ENCODE peak calls at places on chromosomes 5 and 9, in ten cellular contexts. One of them, this sample, is unnamed. For H3K4me1, the result is how much of the 10 kb centered on the place peaks cover.

GRCh38 chr9:13088734-13089427 is 190.6 kb downstream of the MPDZ start:
- DNase-seq in HCT116: peak
- DNase-seq in uterus: no peak
- DNase-seq in Peyer's patch: no peak
- DNase-seq in A549: peak
- DNase-seq in esophagus muscularis mucosa: no peak
- DNase-seq in tibial nerve: no peak
- DNase-seq in breast epithelium: no peak
- DNase-seq in thyroid gland: no peak
- DNase-seq in prostate gland: peak
- DNase-seq in this sample: no peak

GRCh38 chr9:122941560-122942234 is 877 bp downstream of the RABGAP1 start:
- DNase-seq in HCT116: no peak
- DNase-seq in uterus: no peak
- DNase-seq in Peyer's patch: no peak
- DNase-seq in A549: peak
- DNase-seq in esophagus muscularis mucosa: no peak
- DNase-seq in tibial nerve: no peak
- DNase-seq in breast epithelium: no peak
- DNase-seq in thyroid gland: no peak
- DNase-seq in prostate gland: peak
- DNase-seq in this sample: no peak

GRCh38 chr9:136947955-136948510 is 3.0 kb downstream of the C8G start:
- DNase-seq in HCT116: peak
- DNase-seq in uterus: no peak
- DNase-seq in Peyer's patch: peak
- DNase-seq in A549: peak
- DNase-seq in esophagus muscularis mucosa: no peak
- DNase-seq in tibial nerve: no peak
- DNase-seq in breast epithelium: no peak
- DNase-seq in thyroid gland: peak
- DNase-seq in prostate gland: no peak
- DNase-seq in this sample: peak

GRCh38 chr5:5798041-5798827 is 375.8 kb downstream of the ICE1 start:
- DNase-seq in HCT116: no peak
- DNase-seq in uterus: no peak
- DNase-seq in Peyer's patch: no peak
- DNase-seq in A549: no peak
- DNase-seq in esophagus muscularis mucosa: peak
- DNase-seq in tibial nerve: no peak
- DNase-seq in breast epithelium: no peak
- DNase-seq in thyroid gland: no peak
- DNase-seq in prostate gland: no peak
- DNase-seq in this sample: no peak

GRCh38 chr9:137482094-137482781 is 23.1 kb upstream of the NSMF start:
- DNase-seq in HCT116: no peak
- DNase-seq in uterus: peak
- DNase-seq in Peyer's patch: no peak
- DNase-seq in A549: no peak
- DNase-seq in esophagus muscularis mucosa: no peak
- DNase-seq in tibial nerve: peak
- DNase-seq in breast epithelium: peak
- DNase-seq in thyroid gland: peak
- DNase-seq in prostate gland: peak
- DNase-seq in this sample: peak

GRCh38 chr5:132260051-132260450 is 2.6 kb downstream of the PDLIM4 start:
- DNase-seq in HCT116: no peak
- DNase-seq in uterus: peak
- DNase-seq in Peyer's patch: peak
- DNase-seq in A549: no peak
- DNase-seq in esophagus muscularis mucosa: no peak
- DNase-seq in tibial nerve: no peak
- DNase-seq in breast epithelium: no peak
- DNase-seq in thyroid gland: peak
- DNase-seq in prostate gland: no peak
- DNase-seq in this sample: no peak

GRCh38 chr5:161105563-161105962 is 253.6 kb upstream of the ATP10B start:
- DNase-seq in HCT116: no peak
- DNase-seq in uterus: no peak
- DNase-seq in Peyer's patch: no peak
- DNase-seq in A549: no peak
- DNase-seq in esophagus muscularis mucosa: no peak
- DNase-seq in tibial nerve: peak
- DNase-seq in breast epithelium: no peak
- DNase-seq in thyroid gland: peak
- DNase-seq in prostate gland: no peak
- DNase-seq in this sample: no peak

GRCh38 chr5:59182722-59183121 is 599.8 kb downstream of the RAB3C start:
- DNase-seq in HCT116: no peak
- DNase-seq in uterus: no peak
- DNase-seq in Peyer's patch: no peak
- DNase-seq in A549: no peak
- DNase-seq in esophagus muscularis mucosa: no peak
- DNase-seq in tibial nerve: no peak
- DNase-seq in breast epithelium: no peak
- DNase-seq in thyroid gland: no peak
- DNase-seq in prostate gland: no peak
- DNase-seq in this sample: no peak

GRCh38 chr5:16625116-16625515 is 8.3 kb upstream of the RETREG1 start:
- DNase-seq in HCT116: no peak
- DNase-seq in uterus: no peak
- DNase-seq in Peyer's patch: no peak
- DNase-seq in A549: no peak
- DNase-seq in esophagus muscularis mucosa: no peak
- DNase-seq in tibial nerve: no peak
- DNase-seq in breast epithelium: no peak
- DNase-seq in thyroid gland: no peak
- DNase-seq in prostate gland: no peak
- DNase-seq in this sample: no peak

DNA sequence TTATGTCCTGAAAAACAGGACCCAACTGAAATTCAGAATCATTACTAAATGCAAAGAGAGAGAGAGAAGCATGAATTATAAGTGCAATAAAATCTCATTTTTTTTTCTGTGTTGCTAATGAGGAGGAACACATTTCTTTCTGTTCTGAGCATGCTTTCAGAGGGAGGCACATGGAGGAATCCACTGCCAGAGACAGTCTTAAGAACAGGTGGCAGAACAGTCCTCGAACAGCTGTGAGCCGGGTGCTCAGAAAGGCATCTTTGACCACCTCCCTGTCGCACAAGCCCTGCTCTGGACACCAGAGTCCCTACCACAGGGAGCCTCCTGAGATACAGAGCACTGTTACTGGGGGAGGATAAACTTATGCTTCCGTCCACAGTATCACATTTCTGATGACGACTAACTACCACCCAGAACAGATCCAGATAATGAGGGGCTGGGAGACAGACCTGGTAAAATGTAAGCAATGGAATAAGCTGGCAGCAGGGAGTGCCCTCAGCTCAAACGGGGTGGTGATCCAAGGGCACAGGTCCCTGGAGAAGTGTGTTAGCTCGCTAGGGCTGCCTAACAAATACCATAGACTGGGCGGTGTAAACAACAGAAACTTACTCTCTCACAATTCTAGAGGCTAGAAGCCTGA is 134.0 kb downstream of the SLC1A3 start:
- DNase-seq in HCT116: no peak
- DNase-seq in uterus: no peak
- DNase-seq in Peyer's patch: no peak
- DNase-seq in A549: no peak
- DNase-seq in esophagus muscularis mucosa: no peak
- DNase-seq in tibial nerve: no peak
- DNase-seq in breast epithelium: no peak
- DNase-seq in thyroid gland: no peak
- DNase-seq in prostate gland: no peak
- DNase-seq in this sample: no peak
- TF ChIP-seq POLR2A in HCT116: no peak
- TF ChIP-seq POLR2A in uterus: no peak
- TF ChIP-seq POLR2A in Peyer's patch: no peak
- TF ChIP-seq POLR2A in A549: no peak
- TF ChIP-seq POLR2A in esophagus muscularis mucosa: no peak
- TF ChIP-seq POLR2A in tibial nerve: no peak
- TF ChIP-seq POLR2A in breast epithelium: no peak
- TF ChIP-seq POLR2A in thyroid gland: no peak
- TF ChIP-seq POLR2A in prostate gland: no peak
- TF ChIP-seq POLR2A in this sample: no peak

GRCh38 chr9:68751556-68751955 is 46.5 kb downstream of the PIP5K1B start:
- DNase-seq in HCT116: no peak
- DNase-seq in uterus: no peak
- DNase-seq in Peyer's patch: no peak
- DNase-seq in A549: no peak
- DNase-seq in esophagus muscularis mucosa: no peak
- DNase-seq in tibial nerve: no peak
- DNase-seq in breast epithelium: no peak
- DNase-seq in thyroid gland: no peak
- DNase-seq in prostate gland: no peak
- DNase-seq in this sample: no peak
- H3K4me1 ChIP-seq in HCT116: under half
- H3K4me1 ChIP-seq in uterus: under half
- H3K4me1 ChIP-seq in Peyer's patch: under half
- H3K4me1 ChIP-seq in A549: under half
- H3K4me1 ChIP-seq in esophagus muscularis mucosa: under half
- H3K4me1 ChIP-seq in tibial nerve: under half
- H3K4me1 ChIP-seq in breast epithelium: under half
- H3K4me1 ChIP-seq in thyroid gland: under half
- H3K4me1 ChIP-seq in prostate gland: under half
- H3K4me1 ChIP-seq in this sample: under half

DNA sequence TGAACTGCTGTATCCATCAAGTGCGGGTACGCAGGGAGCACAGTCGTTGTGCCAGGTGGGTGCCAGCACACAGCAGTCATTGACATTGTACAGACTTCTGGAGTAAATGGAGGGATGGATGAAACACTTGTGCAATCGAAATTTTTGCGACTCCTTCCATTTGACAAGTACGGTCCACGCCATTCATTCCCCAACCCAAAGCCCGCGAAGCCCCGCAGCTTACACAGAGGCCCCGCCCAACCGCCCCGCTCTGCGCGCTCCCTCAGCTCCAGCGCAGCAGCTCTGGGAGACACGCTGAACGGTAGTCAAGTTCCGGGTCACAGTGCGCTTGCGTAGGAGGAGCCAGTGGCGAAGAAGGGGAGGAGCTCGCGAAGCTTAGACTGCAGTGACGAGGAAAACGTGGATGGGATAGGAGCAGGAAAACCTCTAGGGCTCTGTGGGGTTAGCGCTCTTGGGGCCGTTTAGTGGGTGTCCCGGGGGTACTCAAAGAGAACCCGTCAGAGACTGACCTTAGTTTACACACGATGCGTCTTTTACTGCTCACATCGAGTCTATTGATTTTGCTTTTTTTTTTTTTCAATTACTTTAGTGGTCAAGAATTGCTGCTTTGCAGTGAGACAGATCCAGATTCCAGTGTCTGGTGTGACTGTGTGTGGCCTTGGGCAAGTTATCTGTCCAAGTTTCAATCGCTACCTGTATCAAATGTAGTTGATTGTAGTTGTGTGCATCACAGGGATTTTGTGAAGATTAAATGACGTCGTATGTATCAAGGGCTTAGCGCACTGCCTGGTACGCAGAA is 15.3 kb upstream of the MSANTD3 start:
- DNase-seq in HCT116: no peak
- DNase-seq in uterus: peak
- DNase-seq in Peyer's patch: peak
- DNase-seq in A549: peak
- DNase-seq in esophagus muscularis mucosa: peak
- DNase-seq in tibial nerve: peak
- DNase-seq in breast epithelium: peak
- DNase-seq in thyroid gland: peak
- DNase-seq in prostate gland: peak
- DNase-seq in this sample: peak
- H3K27ac ChIP-seq in HCT116: no peak
- H3K27ac ChIP-seq in uterus: peak
- H3K27ac ChIP-seq in Peyer's patch: peak
- H3K27ac ChIP-seq in A549: peak
- H3K27ac ChIP-seq in esophagus muscularis mucosa: peak
- H3K27ac ChIP-seq in tibial nerve: no peak
- H3K27ac ChIP-seq in breast epithelium: no peak
- H3K27ac ChIP-seq in thyroid gland: no peak
- H3K27ac ChIP-seq in prostate gland: no peak
- H3K27ac ChIP-seq in this sample: peak

GRCh38 chr9:69871143-69871834 is 50.7 kb downstream of the CFAP95 start:
- DNase-seq in HCT116: no peak
- DNase-seq in uterus: no peak
- DNase-seq in Peyer's patch: no peak
- DNase-seq in A549: no peak
- DNase-seq in esophagus muscularis mucosa: no peak
- DNase-seq in tibial nerve: no peak
- DNase-seq in breast epithelium: no peak
- DNase-seq in thyroid gland: no peak
- DNase-seq in prostate gland: no peak
- DNase-seq in this sample: no peak

GRCh38 chr9:69865986-69866385 is 45.4 kb downstream of the CFAP95 start:
- DNase-seq in HCT116: no peak
- DNase-seq in uterus: no peak
- DNase-seq in Peyer's patch: no peak
- DNase-seq in A549: no peak
- DNase-seq in esophagus muscularis mucosa: no peak
- DNase-seq in tibial nerve: no peak
- DNase-seq in breast epithelium: no peak
- DNase-seq in thyroid gland: no peak
- DNase-seq in prostate gland: no peak
- DNase-seq in this sample: no peak

DNA sequence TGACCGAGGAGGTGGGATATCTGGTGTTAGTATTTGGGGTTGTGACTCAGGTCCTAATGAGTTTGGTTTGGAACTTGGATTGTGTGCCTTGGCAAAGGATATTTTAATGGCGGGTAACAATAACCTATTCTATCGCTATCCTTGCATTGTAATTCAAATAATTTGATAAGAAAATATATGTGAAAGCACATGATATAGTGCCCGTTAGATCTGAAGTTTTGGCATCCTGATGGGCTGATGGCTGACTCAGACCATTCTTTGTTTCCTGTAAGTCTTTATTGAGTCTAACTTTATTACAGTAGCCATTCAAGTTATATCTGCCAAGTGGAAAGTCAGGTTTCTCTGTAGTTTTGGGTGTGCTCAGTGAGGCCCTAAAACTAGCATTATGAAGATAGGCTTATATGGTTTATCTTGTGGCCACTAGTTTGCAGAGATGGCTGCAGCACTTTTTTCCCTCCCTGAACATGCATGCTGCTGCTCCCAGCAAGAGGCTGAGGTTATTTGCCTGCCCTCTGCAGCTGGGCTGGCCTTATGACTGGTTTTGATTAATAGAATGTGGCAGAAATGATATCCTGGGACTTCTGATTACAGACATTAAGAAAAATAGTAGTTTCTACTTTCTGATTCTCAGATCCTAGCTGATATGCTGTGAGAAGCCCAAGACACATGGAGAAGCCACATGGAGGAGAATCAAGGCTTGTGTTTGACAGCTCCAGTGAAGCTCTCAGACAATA is 46.6 kb downstream of the CFAP95 start:
- DNase-seq in HCT116: no peak
- DNase-seq in uterus: no peak
- DNase-seq in Peyer's patch: no peak
- DNase-seq in A549: no peak
- DNase-seq in esophagus muscularis mucosa: no peak
- DNase-seq in tibial nerve: no peak
- DNase-seq in breast epithelium: no peak
- DNase-seq in thyroid gland: no peak
- DNase-seq in prostate gland: no peak
- DNase-seq in this sample: no peak
- TF ChIP-seq POLR2A in HCT116: no peak
- TF ChIP-seq POLR2A in uterus: no peak
- TF ChIP-seq POLR2A in Peyer's patch: no peak
- TF ChIP-seq POLR2A in A549: no peak
- TF ChIP-seq POLR2A in esophagus muscularis mucosa: no peak
- TF ChIP-seq POLR2A in tibial nerve: no peak
- TF ChIP-seq POLR2A in breast epithelium: no peak
- TF ChIP-seq POLR2A in thyroid gland: no peak
- TF ChIP-seq POLR2A in prostate gland: no peak
- TF ChIP-seq POLR2A in this sample: no peak

GRCh38 chr9:135887021-135887507 is 20.3 kb downstream of the CAMSAP1 start:
- DNase-seq in HCT116: no peak
- DNase-seq in uterus: no peak
- DNase-seq in Peyer's patch: no peak
- DNase-seq in A549: no peak
- DNase-seq in esophagus muscularis mucosa: no peak
- DNase-seq in tibial nerve: no peak
- DNase-seq in breast epithelium: no peak
- DNase-seq in thyroid gland: no peak
- DNase-seq in prostate gland: no peak
- DNase-seq in this sample: peak
- H3K4me1 ChIP-seq in HCT116: under half
- H3K4me1 ChIP-seq in uterus: under half
- H3K4me1 ChIP-seq in Peyer's patch: under half
- H3K4me1 ChIP-seq in A549: under half
- H3K4me1 ChIP-seq in esophagus muscularis mucosa: under half
- H3K4me1 ChIP-seq in tibial nerve: under half
- H3K4me1 ChIP-seq in breast epithelium: under half
- H3K4me1 ChIP-seq in thyroid gland: under half
- H3K4me1 ChIP-seq in prostate gland: under half
- H3K4me1 ChIP-seq in this sample: half or more

This sample was measured in gastrocnemius medialis.